ENCODE peak calls at places on chromosomes 1 and 21, in four cellular contexts. One of them, this sample, is unnamed.

GRCh38 chr1:100710881-100711660 is 8.5 kb upstream of the VCAM1 start:
- DNase-seq in cardiac fibroblast: peak
- DNase-seq in SW 1271: no peak
- DNase-seq in activated CD4-positive, alpha-beta T cell treated with anti-CD3 and anti-CD28 coated beads for 4 hours: no peak
- DNase-seq in this sample: no peak

GRCh38 chr1:107575226-107575625 is 389.8 kb downstream of the VAV3 start:
- DNase-seq in cardiac fibroblast: no peak
- DNase-seq in SW 1271: no peak
- DNase-seq in activated CD4-positive, alpha-beta T cell treated with anti-CD3 and anti-CD28 coated beads for 4 hours: no peak
- DNase-seq in this sample: no peak

GRCh38 chr1:11498956-11499824 is 20.2 kb downstream of the DISP3 start:
- DNase-seq in cardiac fibroblast: no peak
- DNase-seq in SW 1271: no peak
- DNase-seq in activated CD4-positive, alpha-beta T cell treated with anti-CD3 and anti-CD28 coated beads for 4 hours: no peak
- DNase-seq in this sample: no peak

GRCh38 chr1:207962716-207963428 is 51.9 kb upstream of the CD34 start:
- DNase-seq in cardiac fibroblast: peak
- DNase-seq in SW 1271: no peak
- DNase-seq in activated CD4-positive, alpha-beta T cell treated with anti-CD3 and anti-CD28 coated beads for 4 hours: no peak
- DNase-seq in this sample: peak

GRCh38 chr1:222994506-222995229 is 148.4 kb downstream of the TLR5 start:
- DNase-seq in cardiac fibroblast: peak
- DNase-seq in SW 1271: no peak
- DNase-seq in activated CD4-positive, alpha-beta T cell treated with anti-CD3 and anti-CD28 coated beads for 4 hours: no peak
- DNase-seq in this sample: no peak

GRCh38 chr21:34992736-34993135 is 56.4 kb downstream of the RUNX1 start:
- DNase-seq in cardiac fibroblast: peak
- DNase-seq in SW 1271: no peak
- DNase-seq in activated CD4-positive, alpha-beta T cell treated with anti-CD3 and anti-CD28 coated beads for 4 hours: no peak
- DNase-seq in this sample: no peak

GRCh38 chr1:152876827-152877226 is 1.3 kb upstream of the SMCP start:
- DNase-seq in cardiac fibroblast: no peak
- DNase-seq in SW 1271: no peak
- DNase-seq in activated CD4-positive, alpha-beta T cell treated with anti-CD3 and anti-CD28 coated beads for 4 hours: no peak
- DNase-seq in this sample: no peak

GRCh38 chr1:152884966-152885624 is 7.0 kb downstream of the SMCP start:
- DNase-seq in cardiac fibroblast: no peak
- DNase-seq in SW 1271: no peak
- DNase-seq in activated CD4-positive, alpha-beta T cell treated with anti-CD3 and anti-CD28 coated beads for 4 hours: no peak
- DNase-seq in this sample: no peak

GRCh38 chr1:163258181-163258580 is 55.5 kb upstream of the RGS5 start:
- DNase-seq in cardiac fibroblast: peak
- DNase-seq in SW 1271: no peak
- DNase-seq in activated CD4-positive, alpha-beta T cell treated with anti-CD3 and anti-CD28 coated beads for 4 hours: no peak
- DNase-seq in this sample: no peak

GRCh38 chr1:116310172-116310571 is 62.9 kb upstream of the ATP1A1 start:
- DNase-seq in cardiac fibroblast: peak
- DNase-seq in SW 1271: no peak
- DNase-seq in activated CD4-positive, alpha-beta T cell treated with anti-CD3 and anti-CD28 coated beads for 4 hours: no peak
- DNase-seq in this sample: no peak

GRCh38 chr1:96400074-96400473 is 321.5 kb upstream of the PTBP2 start:
- DNase-seq in cardiac fibroblast: no peak
- DNase-seq in SW 1271: no peak
- DNase-seq in activated CD4-positive, alpha-beta T cell treated with anti-CD3 and anti-CD28 coated beads for 4 hours: no peak
- DNase-seq in this sample: no peak

GRCh38 chr1:202648822-202649221 is 61.4 kb downstream of the SYT2 start:
- DNase-seq in cardiac fibroblast: no peak
- DNase-seq in SW 1271: no peak
- DNase-seq in activated CD4-positive, alpha-beta T cell treated with anti-CD3 and anti-CD28 coated beads for 4 hours: no peak
- DNase-seq in this sample: no peak

GRCh38 chr1:202204065-202204464 is 10.5 kb downstream of the LGR6 start:
- DNase-seq in cardiac fibroblast: no peak
- DNase-seq in SW 1271: no peak
- DNase-seq in activated CD4-positive, alpha-beta T cell treated with anti-CD3 and anti-CD28 coated beads for 4 hours: no peak
- DNase-seq in this sample: no peak

GRCh38 chr1:36762174-36762573 is 272.1 kb downstream of the GRIK3 start:
- DNase-seq in cardiac fibroblast: no peak
- DNase-seq in SW 1271: no peak
- DNase-seq in activated CD4-positive, alpha-beta T cell treated with anti-CD3 and anti-CD28 coated beads for 4 hours: no peak
- DNase-seq in this sample: no peak

GRCh38 chr1:221337106-221337505 is 404.8 kb downstream of the DUSP10 start:
- DNase-seq in cardiac fibroblast: no peak
- DNase-seq in SW 1271: no peak
- DNase-seq in activated CD4-positive, alpha-beta T cell treated with anti-CD3 and anti-CD28 coated beads for 4 hours: no peak
- DNase-seq in this sample: no peak

GRCh38 chr1:216457356-216457755 is 34.1 kb upstream of the USH2A start:
- DNase-seq in cardiac fibroblast: no peak
- DNase-seq in SW 1271: no peak
- DNase-seq in activated CD4-positive, alpha-beta T cell treated with anti-CD3 and anti-CD28 coated beads for 4 hours: no peak
- DNase-seq in this sample: no peak

GRCh38 chr1:54697896-54698295 is 17.8 kb upstream of the TTC4 start:
- DNase-seq in cardiac fibroblast: no peak
- DNase-seq in SW 1271: no peak
- DNase-seq in activated CD4-positive, alpha-beta T cell treated with anti-CD3 and anti-CD28 coated beads for 4 hours: no peak
- DNase-seq in this sample: no peak

GRCh38 chr1:107682467-107682866 is 282.5 kb downstream of the VAV3 start:
- DNase-seq in cardiac fibroblast: no peak
- DNase-seq in SW 1271: no peak
- DNase-seq in activated CD4-positive, alpha-beta T cell treated with anti-CD3 and anti-CD28 coated beads for 4 hours: no peak
- DNase-seq in this sample: no peak

GRCh38 chr1:201356701-201357100 is 20.8 kb downstream of the TNNT2 start:
- DNase-seq in cardiac fibroblast: no peak
- DNase-seq in SW 1271: no peak
- DNase-seq in activated CD4-positive, alpha-beta T cell treated with anti-CD3 and anti-CD28 coated beads for 4 hours: no peak
- DNase-seq in this sample: no peak

GRCh38 chr1:211327341-211327921 is 798 bp downstream of the TRAF5 start:
- DNase-seq in cardiac fibroblast: peak
- DNase-seq in SW 1271: no peak
- DNase-seq in activated CD4-positive, alpha-beta T cell treated with anti-CD3 and anti-CD28 coated beads for 4 hours: no peak
- DNase-seq in this sample: peak

GRCh38 chr1:11728126-11728806 is 7.7 kb upstream of the AGTRAP start:
- DNase-seq in cardiac fibroblast: no peak
- DNase-seq in SW 1271: no peak
- DNase-seq in activated CD4-positive, alpha-beta T cell treated with anti-CD3 and anti-CD28 coated beads for 4 hours: no peak
- DNase-seq in this sample: no peak

GRCh38 chr1:56297191-56297590 is 282.2 kb downstream of the PLPP3 start:
- DNase-seq in cardiac fibroblast: no peak
- DNase-seq in SW 1271: no peak
- DNase-seq in activated CD4-positive, alpha-beta T cell treated with anti-CD3 and anti-CD28 coated beads for 4 hours: no peak
- DNase-seq in this sample: no peak

GRCh38 chr1:109091196-109092193 is 931 bp downstream of the TMEM167B start:
- DNase-seq in cardiac fibroblast: peak
- DNase-seq in SW 1271: no peak
- DNase-seq in activated CD4-positive, alpha-beta T cell treated with anti-CD3 and anti-CD28 coated beads for 4 hours: no peak
- DNase-seq in this sample: peak

GRCh38 chr1:92310185-92310597 is 11.3 kb downstream of the RPAP2 start:
- DNase-seq in cardiac fibroblast: peak
- DNase-seq in SW 1271: no peak
- DNase-seq in activated CD4-positive, alpha-beta T cell treated with anti-CD3 and anti-CD28 coated beads for 4 hours: no peak
- DNase-seq in this sample: no peak

GRCh38 chr1:235375919-235376600 is 8.8 kb downstream of the TBCE start:
- DNase-seq in cardiac fibroblast: no peak
- DNase-seq in SW 1271: no peak
- DNase-seq in activated CD4-positive, alpha-beta T cell treated with anti-CD3 and anti-CD28 coated beads for 4 hours: no peak
- DNase-seq in this sample: no peak

GRCh38 chr1:38817958-38818705 is 41.4 kb downstream of the RRAGC start:
- DNase-seq in cardiac fibroblast: peak
- DNase-seq in SW 1271: no peak
- DNase-seq in activated CD4-positive, alpha-beta T cell treated with anti-CD3 and anti-CD28 coated beads for 4 hours: peak
- DNase-seq in this sample: peak